ENCODE peak calls at places on chromosomes 6 and 20, in ten cellular contexts. One of them, this sample, is unnamed.

GRCh38 chr6:14804001-14804401 is 441.9 kb upstream of the JARID2 start:
- DNase-seq in mammary epithelial cell: peak; percentile 80
- DNase-seq in tibial artery: no peak
- DNase-seq in fibroblast of lung: no peak
- DNase-seq in mucosa of descending colon: no peak
- DNase-seq in CD4-positive, CD25-positive, alpha-beta regulatory T cell: no peak
- DNase-seq in endodermal cell: no peak
- DNase-seq in astrocyte of the cerebellum: no peak
- DNase-seq in left ventricle myocardium inferior: no peak
- DNase-seq in neuronal stem cell: no peak
- DNase-seq in this sample: no peak

GRCh38 chr20:57481281-57481711 is 43.6 kb downstream of the CTCFL start:
- DNase-seq in tibial artery: peak; percentile 55
- DNase-seq in neuronal stem cell: no peak
- DNase-seq in left ventricle myocardium inferior: no peak
- DNase-seq in mucosa of descending colon: no peak
- DNase-seq in astrocyte of the cerebellum: no peak
- DNase-seq in fibroblast of lung: no peak
- DNase-seq in CD4-positive, CD25-positive, alpha-beta regulatory T cell: no peak
- DNase-seq in endodermal cell: peak; percentile 44
- DNase-seq in mammary epithelial cell: no peak
- DNase-seq in this sample: no peak

GRCh38 chr6:112886415-112886814 is 539.3 kb downstream of the RFPL4B start:
- DNase-seq in astrocyte of the cerebellum: no peak
- DNase-seq in tibial artery: no peak
- DNase-seq in CD4-positive, CD25-positive, alpha-beta regulatory T cell: no peak
- DNase-seq in mammary epithelial cell: no peak
- DNase-seq in mucosa of descending colon: no peak
- DNase-seq in neuronal stem cell: no peak
- DNase-seq in endodermal cell: no peak
- DNase-seq in left ventricle myocardium inferior: no peak
- DNase-seq in fibroblast of lung: no peak
- DNase-seq in this sample: no peak

GRCh38 chr6:14887181-14887580 is 358.7 kb upstream of the JARID2 start:
- DNase-seq in neuronal stem cell: no peak
- DNase-seq in astrocyte of the cerebellum: no peak
- DNase-seq in left ventricle myocardium inferior: no peak
- DNase-seq in CD4-positive, CD25-positive, alpha-beta regulatory T cell: no peak
- DNase-seq in mucosa of descending colon: no peak
- DNase-seq in tibial artery: no peak
- DNase-seq in mammary epithelial cell: no peak
- DNase-seq in endodermal cell: no peak
- DNase-seq in fibroblast of lung: no peak
- DNase-seq in this sample: no peak

GRCh38 chr20:33404281-33404680 is 3.0 kb upstream of the CDK5RAP1 start:
- DNase-seq in endodermal cell: no peak
- DNase-seq in CD4-positive, CD25-positive, alpha-beta regulatory T cell: no peak
- DNase-seq in fibroblast of lung: no peak
- DNase-seq in mucosa of descending colon: no peak
- DNase-seq in left ventricle myocardium inferior: no peak
- DNase-seq in astrocyte of the cerebellum: no peak
- DNase-seq in mammary epithelial cell: peak; percentile 62
- DNase-seq in tibial artery: no peak
- DNase-seq in neuronal stem cell: no peak
- DNase-seq in this sample: no peak

GRCh38 chr6:168314029-168314420 is 5.6 kb downstream of the DACT2 start:
- DNase-seq in neuronal stem cell: no peak
- DNase-seq in astrocyte of the cerebellum: no peak
- DNase-seq in mammary epithelial cell: no peak
- DNase-seq in mucosa of descending colon: no peak
- DNase-seq in tibial artery: no peak
- DNase-seq in fibroblast of lung: no peak
- DNase-seq in left ventricle myocardium inferior: no peak
- DNase-seq in endodermal cell: peak; percentile 50
- DNase-seq in CD4-positive, CD25-positive, alpha-beta regulatory T cell: no peak
- DNase-seq in this sample: no peak

GRCh38 chr6:10149603-10150002 is 265.3 kb downstream of the TFAP2A start:
- DNase-seq in fibroblast of lung: no peak
- DNase-seq in astrocyte of the cerebellum: no peak
- DNase-seq in mucosa of descending colon: no peak
- DNase-seq in endodermal cell: no peak
- DNase-seq in tibial artery: no peak
- DNase-seq in left ventricle myocardium inferior: no peak
- DNase-seq in neuronal stem cell: no peak
- DNase-seq in mammary epithelial cell: no peak
- DNase-seq in CD4-positive, CD25-positive, alpha-beta regulatory T cell: no peak
- DNase-seq in this sample: no peak

GRCh38 chr6:946546-946945 is 253.6 kb upstream of the EXOC2 start:
- DNase-seq in mucosa of descending colon: no peak
- DNase-seq in astrocyte of the cerebellum: no peak
- DNase-seq in tibial artery: no peak
- DNase-seq in mammary epithelial cell: no peak
- DNase-seq in fibroblast of lung: peak; percentile 36
- DNase-seq in left ventricle myocardium inferior: no peak
- DNase-seq in neuronal stem cell: no peak
- DNase-seq in endodermal cell: no peak
- DNase-seq in CD4-positive, CD25-positive, alpha-beta regulatory T cell: no peak
- DNase-seq in this sample: no peak

GRCh38 chr6:6875818-6876470 is 231.8 kb upstream of the RREB1 start:
- DNase-seq in endodermal cell: no peak
- DNase-seq in fibroblast of lung: peak; percentile 79
- DNase-seq in tibial artery: no peak
- DNase-seq in left ventricle myocardium inferior: no peak
- DNase-seq in mammary epithelial cell: peak; percentile 71
- DNase-seq in mucosa of descending colon: no peak
- DNase-seq in astrocyte of the cerebellum: no peak
- DNase-seq in neuronal stem cell: no peak
- DNase-seq in CD4-positive, CD25-positive, alpha-beta regulatory T cell: no peak
- DNase-seq in this sample: peak; percentile 81

GRCh38 chr6:110053395-110054240 is 75.5 kb downstream of the GPR6 start:
- DNase-seq in astrocyte of the cerebellum: peak; percentile 41
- DNase-seq in fibroblast of lung: peak; percentile 69
- DNase-seq in left ventricle myocardium inferior: no peak
- DNase-seq in mucosa of descending colon: no peak
- DNase-seq in endodermal cell: peak; percentile 72
- DNase-seq in mammary epithelial cell: peak; percentile 29
- DNase-seq in tibial artery: no peak
- DNase-seq in CD4-positive, CD25-positive, alpha-beta regulatory T cell: peak; percentile 15
- DNase-seq in neuronal stem cell: peak; percentile 45
- DNase-seq in this sample: peak; percentile 23

GRCh38 chr6:139290787-139291294 is 957 bp downstream of the TXLNB start:
- DNase-seq in mucosa of descending colon: no peak
- DNase-seq in left ventricle myocardium inferior: no peak
- DNase-seq in endodermal cell: no peak
- DNase-seq in neuronal stem cell: no peak
- DNase-seq in fibroblast of lung: peak; percentile 67
- DNase-seq in CD4-positive, CD25-positive, alpha-beta regulatory T cell: peak; percentile 90
- DNase-seq in mammary epithelial cell: no peak
- DNase-seq in tibial artery: no peak
- DNase-seq in astrocyte of the cerebellum: no peak
- DNase-seq in this sample: peak; percentile 31
- H3K4me3 ChIP-seq in mucosa of descending colon: no peak overlapping the region
- H3K4me3 ChIP-seq in left ventricle myocardium inferior: peak overlapping the region; percentile 64
- H3K4me3 ChIP-seq in endodermal cell: no peak overlapping the region
- H3K4me3 ChIP-seq in neuronal stem cell: no peak overlapping the region
- H3K4me3 ChIP-seq in fibroblast of lung: no peak overlapping the region
- H3K4me3 ChIP-seq in CD4-positive, CD25-positive, alpha-beta regulatory T cell: peak overlapping the region; percentile 79
- H3K4me3 ChIP-seq in mammary epithelial cell: no peak overlapping the region
- H3K4me3 ChIP-seq in tibial artery: no peak overlapping the region
- H3K4me3 ChIP-seq in astrocyte of the cerebellum: no peak overlapping the region
- H3K4me3 ChIP-seq in this sample: no peak overlapping the region

DNA sequence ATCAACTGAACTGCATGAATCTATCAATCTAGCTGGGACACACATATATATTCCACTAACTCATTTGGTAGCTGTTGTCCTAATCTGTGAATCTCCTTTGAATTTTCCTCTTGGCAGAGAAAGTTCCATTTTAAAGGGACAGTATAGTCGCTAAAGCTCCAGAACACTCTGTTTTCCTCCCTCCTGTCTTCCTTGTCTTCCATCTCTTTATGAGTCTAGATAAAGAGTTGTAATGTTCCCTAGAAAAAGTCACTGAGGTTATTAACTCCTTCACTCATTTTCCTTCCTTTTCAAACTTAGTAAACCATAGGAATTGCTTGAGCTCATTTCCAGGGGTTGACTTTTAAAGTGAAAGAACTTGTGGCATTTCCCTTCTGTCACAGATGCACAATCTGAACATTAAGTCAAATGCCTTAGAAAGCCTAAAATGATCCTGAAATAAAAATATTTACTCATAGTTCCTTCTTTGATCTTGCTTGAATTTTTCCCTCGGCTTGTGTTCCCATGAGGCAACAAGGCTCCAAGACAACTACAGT is 198.4 kb downstream of the TRIM27 start:
- DNase-seq in CD4-positive, CD25-positive, alpha-beta regulatory T cell: no peak
- DNase-seq in mammary epithelial cell: no peak
- DNase-seq in astrocyte of the cerebellum: no peak
- DNase-seq in neuronal stem cell: no peak
- DNase-seq in fibroblast of lung: no peak
- DNase-seq in endodermal cell: no peak
- DNase-seq in mucosa of descending colon: no peak
- DNase-seq in tibial artery: no peak
- DNase-seq in left ventricle myocardium inferior: no peak
- DNase-seq in this sample: no peak
- H3K4me3 ChIP-seq in CD4-positive, CD25-positive, alpha-beta regulatory T cell: no peak overlapping the region
- H3K4me3 ChIP-seq in mammary epithelial cell: no peak overlapping the region
- H3K4me3 ChIP-seq in astrocyte of the cerebellum: no peak overlapping the region
- H3K4me3 ChIP-seq in neuronal stem cell: no peak overlapping the region
- H3K4me3 ChIP-seq in fibroblast of lung: no peak overlapping the region
- H3K4me3 ChIP-seq in endodermal cell: no peak overlapping the region
- H3K4me3 ChIP-seq in mucosa of descending colon: no peak overlapping the region
- H3K4me3 ChIP-seq in tibial artery: no peak overlapping the region
- H3K4me3 ChIP-seq in left ventricle myocardium inferior: no peak overlapping the region
- H3K4me3 ChIP-seq in this sample: no peak overlapping the region

DNA sequence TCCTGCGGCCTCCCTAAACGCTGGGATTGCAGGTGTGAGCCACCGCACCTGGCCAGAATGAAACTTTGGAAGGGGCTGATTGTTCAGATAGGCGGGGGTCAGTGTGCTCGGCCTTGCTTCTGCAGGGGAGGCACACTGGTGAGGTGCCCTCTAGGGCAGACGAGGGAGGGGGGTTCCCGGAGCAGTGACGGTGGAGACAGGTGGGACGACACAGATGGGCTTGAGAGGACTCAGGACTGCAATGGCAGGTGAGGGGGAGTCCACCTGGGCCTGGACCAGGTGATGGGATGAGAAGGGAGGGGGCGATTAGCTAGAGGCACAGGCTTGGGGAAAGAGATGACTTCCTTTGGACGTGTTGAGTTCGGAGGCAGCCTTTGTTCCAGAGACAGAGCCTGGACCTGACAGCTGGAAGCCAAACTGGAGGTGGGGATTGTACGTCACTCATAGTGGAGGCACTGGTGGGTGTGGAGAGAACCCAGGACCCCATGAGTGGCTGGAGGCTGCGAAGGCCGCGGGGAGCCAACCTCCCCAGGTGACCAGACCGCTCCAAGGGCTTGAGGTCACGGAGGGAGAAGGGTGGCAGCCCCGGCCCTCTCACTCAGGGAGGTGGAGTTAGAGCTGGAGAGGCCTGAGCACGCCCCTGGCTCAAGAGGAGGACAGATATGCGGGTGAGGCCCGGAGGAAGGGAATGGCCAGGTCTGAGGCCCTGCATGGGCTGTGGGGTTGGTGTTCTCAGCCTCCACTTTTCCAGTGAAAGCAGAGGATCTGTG is 10.5 kb upstream of the MAP1LC3A start:
- DNase-seq in mucosa of descending colon: peak; percentile 34
- DNase-seq in astrocyte of the cerebellum: no peak
- DNase-seq in endodermal cell: no peak
- DNase-seq in left ventricle myocardium inferior: no peak
- DNase-seq in tibial artery: no peak
- DNase-seq in fibroblast of lung: no peak
- DNase-seq in CD4-positive, CD25-positive, alpha-beta regulatory T cell: no peak
- DNase-seq in mammary epithelial cell: no peak
- DNase-seq in neuronal stem cell: no peak
- DNase-seq in this sample: no peak
- H3K4me3 ChIP-seq in mucosa of descending colon: no peak overlapping the region
- H3K4me3 ChIP-seq in astrocyte of the cerebellum: no peak overlapping the region
- H3K4me3 ChIP-seq in endodermal cell: no peak overlapping the region
- H3K4me3 ChIP-seq in left ventricle myocardium inferior: no peak overlapping the region
- H3K4me3 ChIP-seq in tibial artery: no peak overlapping the region
- H3K4me3 ChIP-seq in fibroblast of lung: no peak overlapping the region
- H3K4me3 ChIP-seq in CD4-positive, CD25-positive, alpha-beta regulatory T cell: no peak overlapping the region
- H3K4me3 ChIP-seq in mammary epithelial cell: no peak overlapping the region
- H3K4me3 ChIP-seq in neuronal stem cell: no peak overlapping the region
- H3K4me3 ChIP-seq in this sample: no peak overlapping the region

GRCh38 chr6:132133734-132134490 is 182.7 kb upstream of the CCN2 start:
- DNase-seq in endodermal cell: no peak
- DNase-seq in astrocyte of the cerebellum: no peak
- DNase-seq in tibial artery: peak; percentile 71
- DNase-seq in neuronal stem cell: no peak
- DNase-seq in mucosa of descending colon: no peak
- DNase-seq in CD4-positive, CD25-positive, alpha-beta regulatory T cell: no peak
- DNase-seq in fibroblast of lung: no peak
- DNase-seq in left ventricle myocardium inferior: no peak
- DNase-seq in mammary epithelial cell: no peak
- DNase-seq in this sample: no peak
- H3K4me3 ChIP-seq in endodermal cell: no peak overlapping the region
- H3K4me3 ChIP-seq in astrocyte of the cerebellum: no peak overlapping the region
- H3K4me3 ChIP-seq in tibial artery: no peak overlapping the region
- H3K4me3 ChIP-seq in neuronal stem cell: no peak overlapping the region
- H3K4me3 ChIP-seq in mucosa of descending colon: no peak overlapping the region
- H3K4me3 ChIP-seq in CD4-positive, CD25-positive, alpha-beta regulatory T cell: no peak overlapping the region
- H3K4me3 ChIP-seq in fibroblast of lung: no peak overlapping the region
- H3K4me3 ChIP-seq in left ventricle myocardium inferior: no peak overlapping the region
- H3K4me3 ChIP-seq in mammary epithelial cell: no peak overlapping the region
- H3K4me3 ChIP-seq in this sample: no peak overlapping the region